ENCODE peak calls at places on chromosomes 7 and 10, in six cellular contexts. L, Q, I, Z, X and M are unnamed samples.
A peak's percentile ranks its signal among the peaks of the same experiment; 100 is the strongest.

GRCh38 chr10:12849351-12850181 is 151.9 kb downstream of the CCDC3 start:
- DNase-seq in L (no peak), Q (no peak), I (no peak), Z (no peak), X (no peak), M (no peak)

GRCh38 chr10:29784175-29784773 is 149.5 kb upstream of the SVIL start:
- DNase-seq in L (peak; percentile 61), Q (no peak), I (peak; percentile 56), Z (peak; percentile 14), X (peak; percentile 86), M (peak; percentile 53)

GRCh38 chr7:30738026-30738915 is 13.7 kb upstream of the INMT start:
- DNase-seq in L (no peak), Q (no peak), I (no peak), Z (no peak), X (no peak), M (no peak)

GRCh38 chr7:140062118-140062527 is 628 bp downstream of the PARP12 start:
- DNase-seq in L (no peak), Q (no peak), I (peak; percentile 52), Z (peak; percentile 30), X (peak; percentile 42), M (no peak)

GRCh38 chr10:69061305-69062161 is 26.4 kb upstream of the SRGN start:
- DNase-seq in L (peak; percentile 66), Q (no peak), I (peak; percentile 64), Z (peak; percentile 52), X (no peak), M (peak; percentile 78)

GRCh38 chr10:72695496-72695895 is 3.6 kb downstream of the MCU start:
- DNase-seq in L (no peak), Q (no peak), I (no peak), Z (no peak), X (no peak), M (no peak)

GRCh38 chr10:5683065-5683464 is 1.6 kb upstream of the TASOR2 start:
- DNase-seq in L (no peak), Q (no peak), I (no peak), Z (no peak), X (no peak), M (no peak)

GRCh38 chr10:13299437-13300287 is at the start of gene PHYH:
- DNase-seq in L (peak; percentile 93), Q (peak; percentile 96), I (peak; percentile 92), Z (peak; percentile 94), X (peak; percentile 81), M (peak; percentile 82)

GRCh38 chr7:24786941-24787340 is 29.7 kb upstream of the GSDME start:
- DNase-seq in L (no peak), Q (no peak), I (no peak), Z (no peak), X (no peak), M (no peak)

GRCh38 chr10:52351911-52352310 is 37.8 kb downstream of the DKK1 start:
- DNase-seq in L (no peak), Q (no peak), I (no peak), Z (no peak), X (no peak), M (no peak)

GRCh38 chr7:117793496-117793895 is 79.7 kb downstream of the CTTNBP2 start:
- DNase-seq in L (no peak), Q (no peak), I (no peak), Z (no peak), X (no peak), M (no peak)

GRCh38 chr10:114243661-114244060 is 4.6 kb downstream of the VWA2 start:
- DNase-seq in L (no peak), Q (no peak), I (no peak), Z (no peak), X (no peak), M (no peak)

GRCh38 chr7:44122529-44122928 is 819 bp downstream of the POLD2 start:
- DNase-seq in L (no peak), Q (peak; percentile 5), I (no peak), Z (no peak), X (no peak), M (no peak)

GRCh38 chr10:7606977-7607404 is 59.8 kb downstream of the ITIH5 start:
- DNase-seq in L (no peak), Q (no peak), I (no peak), Z (no peak), X (no peak), M (no peak)

GRCh38 chr7:105775580-105775979 is 100.8 kb downstream of the ATXN7L1 start:
- DNase-seq in L (no peak), Q (no peak), I (no peak), Z (no peak), X (no peak), M (no peak)

GRCh38 chr7:105768898-105769507 is 107.4 kb downstream of the ATXN7L1 start:
- DNase-seq in L (no peak), Q (no peak), I (no peak), Z (no peak), X (no peak), M (no peak)

GRCh38 chr7:105776068-105776790 is 100.2 kb downstream of the ATXN7L1 start:
- DNase-seq in L (no peak), Q (no peak), I (peak; percentile 84), Z (peak; percentile 24), X (peak; percentile 96), M (peak; percentile 50)

GRCh38 chr7:105769951-105770628 is 106.3 kb downstream of the ATXN7L1 start:
- DNase-seq in L (no peak), Q (no peak), I (no peak), Z (no peak), X (no peak), M (no peak)

GRCh38 chr7:105773030-105773460 is 103.4 kb downstream of the ATXN7L1 start:
- DNase-seq in L (no peak), Q (no peak), I (no peak), Z (no peak), X (peak; percentile 57), M (no peak)
- H3K4me1 ChIP-seq in L (no peaks in the 10 kb centered on the region), Q (no peaks in the 10 kb centered on the region), I (peaks cover 3% of the 10 kb centered on the region), Z (no peaks in the 10 kb centered on the region), X (peaks cover 24% of the 10 kb centered on the region), M (peaks cover 6% of the 10 kb centered on the region)

GRCh38 chr7:27145167-27145883 is 1.8 kb upstream of the HOXA5 start:
- DNase-seq in L (no peak), Q (peak; percentile 48), I (no peak), Z (no peak), X (no peak), M (no peak)
- H3K27ac ChIP-seq in L (no peak overlapping the region), Q (no peak overlapping the region), I (no peak overlapping the region), Z (no peak overlapping the region), X (no peak overlapping the region), M (no peak overlapping the region)

GRCh38 chr10:43885842-43886241 is 237.2 kb upstream of the ZNF32 start:
- DNase-seq in L (no peak), Q (no peak), I (no peak), Z (no peak), X (peak; percentile 70), M (no peak)

GRCh38 chr10:43892062-43892765 is 243.5 kb upstream of the ZNF32 start:
- DNase-seq in L (peak; percentile 44), Q (no peak), I (no peak), Z (no peak), X (peak; percentile 15), M (no peak)

GRCh38 chr10:43888551-43888950 is 239.9 kb upstream of the ZNF32 start:
- DNase-seq in L (no peak), Q (no peak), I (no peak), Z (no peak), X (no peak), M (no peak)

GRCh38 chr10:43890124-43890523 is 241.4 kb upstream of the ZNF32 start:
- DNase-seq in L (no peak), Q (no peak), I (no peak), Z (no peak), X (no peak), M (no peak)

GRCh38 chr10:43891241-43891640 is 242.6 kb upstream of the ZNF32 start:
- DNase-seq in L (no peak), Q (no peak), I (no peak), Z (no peak), X (no peak), M (no peak)
- TF ChIP-seq CTCF in L (no peak), Q (no peak), I (no peak), Z (no peak), X (no peak), M (no peak)

GRCh38 chr7:37848297-37848696 is at the start of gene NME8:
- DNase-seq in L (no peak), Q (no peak), I (no peak), Z (no peak), X (no peak), M (no peak)

DNA sequence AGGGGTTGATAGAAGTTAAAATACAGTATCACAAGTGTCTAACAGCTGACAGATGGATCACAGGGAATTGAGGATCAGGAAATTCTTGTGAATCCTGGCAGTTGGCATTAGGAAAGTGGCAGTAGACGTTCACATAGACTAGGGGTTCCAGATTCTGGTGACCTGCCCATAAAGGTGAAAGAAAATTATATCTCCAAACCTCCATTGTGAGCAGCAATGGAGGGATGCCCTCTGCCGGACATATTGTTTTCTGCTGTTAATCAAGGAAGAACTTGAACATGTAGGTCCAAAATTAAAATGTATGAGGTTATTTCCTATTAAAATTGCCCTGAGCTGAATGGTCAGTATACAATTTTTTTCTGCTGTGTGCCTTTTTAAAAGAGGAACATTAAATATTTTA is 5.1 kb downstream of the NME8 start:
- DNase-seq in L (no peak), Q (no peak), I (no peak), Z (no peak), X (no peak), M (no peak)
- H3K4me1 ChIP-seq in L (no peaks in the 10 kb centered on the region), Q (no peaks in the 10 kb centered on the region), I (no peaks in the 10 kb centered on the region), Z (no peaks in the 10 kb centered on the region), X (no peaks in the 10 kb centered on the region), M (no peaks in the 10 kb centered on the region)

DNA sequence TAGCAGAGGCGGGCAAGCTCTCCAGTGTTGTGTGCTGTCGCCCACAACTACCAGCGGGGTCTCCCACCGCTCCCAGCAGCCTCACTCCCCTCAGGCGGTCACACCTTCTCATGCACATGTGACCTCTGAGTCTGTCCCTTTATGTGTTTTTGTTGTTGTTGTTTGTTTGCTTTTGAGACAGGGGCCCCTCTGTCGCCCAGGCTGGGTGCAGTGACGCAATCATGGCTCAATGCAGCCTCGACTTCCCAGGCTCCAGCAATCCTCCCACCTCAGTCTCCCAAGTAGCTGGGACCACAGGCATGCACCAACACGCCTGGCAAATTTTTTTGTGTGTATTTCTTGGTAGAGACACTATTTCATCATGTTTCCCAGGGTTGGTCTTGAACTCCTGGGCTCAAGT is 1.5 kb downstream of the CPSF4 start:
- DNase-seq in L (no peak), Q (no peak), I (no peak), Z (no peak), X (no peak), M (no peak)
- H3K27ac ChIP-seq in L (no peak overlapping the region), Q (no peak overlapping the region), I (no peak overlapping the region), Z (no peak overlapping the region), X (no peak overlapping the region), M (no peak overlapping the region)

DNA sequence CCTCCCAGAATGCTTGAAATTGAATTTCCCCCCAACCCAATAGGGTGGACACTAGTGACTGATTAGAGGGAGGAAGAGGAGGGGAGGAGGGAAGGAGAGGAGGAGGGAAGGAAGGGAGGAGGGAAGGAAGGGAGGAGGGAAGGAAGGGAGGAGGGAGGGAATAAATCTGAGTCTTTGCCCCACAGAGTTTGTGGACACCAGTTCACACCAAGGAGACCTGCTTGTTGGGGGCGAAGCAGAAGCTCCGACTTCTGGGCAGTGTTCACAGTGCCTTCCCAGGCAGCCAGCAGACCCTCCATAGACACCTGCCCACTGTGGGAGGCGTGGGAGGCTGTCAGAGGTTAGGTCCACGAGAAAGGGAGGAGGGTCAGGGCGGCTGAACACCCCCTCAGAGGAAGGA is 44.8 kb downstream of the PRKAG2 start:
- DNase-seq in L (no peak), Q (no peak), I (no peak), Z (no peak), X (no peak), M (no peak)
- TF ChIP-seq CTCF in L (no peak), Q (no peak), I (no peak), Z (no peak), X (no peak), M (no peak)